ENCODE peak calls at places on chromosomes 7 and 10, in nine cellular contexts. J is esophagus squamous epithelium, H is adrenal gland, L is transverse colon, G is stomach, O is IMR-90, M is Peyer's patch, V is ovary, D is vagina. Q is an unnamed sample. For H3K4me1, the result is how much of the 10 kb centered on the place peaks cover.

GRCh38 chr7:74289660-74290589 is 718 bp downstream of the CLIP2 start:
- DNase-seq in V (peak), G (peak), M (peak), O (no peak), J (no peak), D (no peak), H (peak), L (peak), Q (no peak)

GRCh38 chr7:374706-375490 is 84.9 kb downstream of the FOXL3 start:
- DNase-seq in G (peak), L (peak), D (no peak), V (peak), M (peak), O (no peak), J (no peak), H (no peak), Q (no peak)

GRCh38 chr10:69449841-69450240 is 1.4 kb upstream of the TSPAN15 start:
- DNase-seq in L (peak), G (peak), O (peak), V (peak), J (no peak), M (peak), D (no peak), H (peak), Q (peak)

GRCh38 chr7:45972629-45973312 is 51.7 kb upstream of the IGFBP3 start:
- DNase-seq in D (peak), V (no peak), M (no peak), O (no peak), G (no peak), L (no peak), J (no peak), H (no peak), Q (no peak)

GRCh38 chr7:108326938-108327337 is 129.3 kb downstream of the NRCAM start:
- DNase-seq in L (no peak), G (no peak), H (no peak), V (no peak), D (no peak), O (no peak), M (no peak), J (no peak), Q (no peak)

GRCh38 chr10:101258179-101258885 is 29.1 kb upstream of the LBX1 start:
- DNase-seq in O (no peak), V (no peak), D (no peak), H (no peak), J (no peak), M (no peak), L (no peak), G (no peak), Q (no peak)

GRCh38 chr7:69110450-69111050 is 487.7 kb upstream of the AUTS2 start:
- DNase-seq in D (no peak), H (peak), O (no peak), J (no peak), L (no peak), M (no peak), V (peak), G (no peak), Q (no peak)

GRCh38 chr7:6422926-6423632 is 24.7 kb downstream of the DAGLB start:
- DNase-seq in G (peak), D (no peak), L (no peak), O (no peak), H (no peak), J (no peak), V (no peak), M (no peak), Q (no peak)

GRCh38 chr10:5628798-5629788 is 37.3 kb downstream of the ASB13 start:
- DNase-seq in L (no peak), J (no peak), V (no peak), M (no peak), D (no peak), O (peak), G (no peak), H (no peak), Q (no peak)

GRCh38 chr10:11178606-11179221 is 161.0 kb downstream of the CELF2 start:
- DNase-seq in D (no peak), J (no peak), M (peak), V (no peak), O (peak), L (peak), H (peak), G (peak), Q (no peak)

GRCh38 chr7:101933685-101934084 is 116.3 kb downstream of the CUX1 start:
- DNase-seq in H (no peak), D (no peak), L (no peak), J (no peak), V (no peak), M (no peak), O (no peak), G (no peak), Q (no peak)

GRCh38 chr10:99435986-99436633 is 5.7 kb upstream of the GOT1 start:
- DNase-seq in H (no peak), D (no peak), M (no peak), J (no peak), G (no peak), L (no peak), O (peak), V (no peak), Q (no peak)

GRCh38 chr10:23051855-23052309 is 43.5 kb upstream of the MSRB2 start:
- DNase-seq in D (no peak), G (no peak), M (no peak), V (no peak), J (no peak), O (no peak), H (no peak), L (no peak), Q (no peak)

GRCh38 chr10:117619710-117620405 is 77.3 kb downstream of the EMX2 start:
- DNase-seq in D (peak), V (no peak), L (no peak), O (no peak), G (no peak), J (no peak), M (no peak), H (no peak), Q (no peak)

GRCh38 chr7:135653285-135654080 is 8.8 kb upstream of the STMP1 start:
- DNase-seq in L (no peak), G (no peak), H (no peak), V (no peak), M (no peak), D (no peak), J (no peak), O (peak), Q (no peak)

GRCh38 chr10:70253878-70254765 is 20.9 kb upstream of the PPA1 start:
- DNase-seq in O (no peak), V (no peak), M (no peak), J (no peak), L (no peak), G (no peak), H (no peak), D (no peak), Q (peak)

GRCh38 chr7:37225255-37226012 is 223.2 kb downstream of the ELMO1 start:
- DNase-seq in L (no peak), M (no peak), J (no peak), V (no peak), D (no peak), G (no peak), O (no peak), H (no peak), Q (no peak)

GRCh38 chr7:37224746-37225145 is 223.9 kb downstream of the ELMO1 start:
- DNase-seq in D (no peak), O (no peak), L (no peak), V (no peak), M (no peak), J (no peak), H (no peak), G (no peak), Q (no peak)

GRCh38 chr7:37230221-37230620 is 218.4 kb downstream of the ELMO1 start:
- DNase-seq in L (no peak), J (no peak), D (no peak), G (no peak), O (no peak), M (no peak), V (no peak), H (peak), Q (peak)

GRCh38 chr7:37231613-37232012 is 217.1 kb downstream of the ELMO1 start:
- DNase-seq in D (no peak), G (no peak), V (no peak), H (no peak), J (no peak), M (no peak), O (no peak), L (no peak), Q (no peak)

GRCh38 chr7:37229381-37229780 is 219.3 kb downstream of the ELMO1 start:
- DNase-seq in G (no peak), J (no peak), V (no peak), M (no peak), O (no peak), H (no peak), L (no peak), D (no peak), Q (no peak)
- H3K4me1 ChIP-seq in G (under half), J (under half), V (under half), M (under half), O (under half), H (under half), L (under half), D (under half), Q (under half)

GRCh38 chr10:132306341-132306685 is 1.4 kb downstream of the STK32C start:
- DNase-seq in V (no peak), D (no peak), H (no peak), M (peak), G (no peak), O (no peak), L (no peak), J (no peak), Q (no peak)

GRCh38 chr10:132308588-132309451 is 1.1 kb upstream of the STK32C start:
- DNase-seq in O (no peak), H (peak), M (peak), L (no peak), D (no peak), G (no peak), J (no peak), V (no peak), Q (no peak)

GRCh38 chr10:132306951-132307751 is 599 bp downstream of the STK32C start:
- DNase-seq in H (peak), L (peak), J (no peak), D (no peak), M (peak), G (peak), O (no peak), V (no peak), Q (no peak)

GRCh38 chr10:132309466-132309865 is 1.7 kb upstream of the STK32C start:
- DNase-seq in J (no peak), L (no peak), M (peak), O (no peak), H (no peak), V (no peak), D (no peak), G (no peak), Q (no peak)

DNA sequence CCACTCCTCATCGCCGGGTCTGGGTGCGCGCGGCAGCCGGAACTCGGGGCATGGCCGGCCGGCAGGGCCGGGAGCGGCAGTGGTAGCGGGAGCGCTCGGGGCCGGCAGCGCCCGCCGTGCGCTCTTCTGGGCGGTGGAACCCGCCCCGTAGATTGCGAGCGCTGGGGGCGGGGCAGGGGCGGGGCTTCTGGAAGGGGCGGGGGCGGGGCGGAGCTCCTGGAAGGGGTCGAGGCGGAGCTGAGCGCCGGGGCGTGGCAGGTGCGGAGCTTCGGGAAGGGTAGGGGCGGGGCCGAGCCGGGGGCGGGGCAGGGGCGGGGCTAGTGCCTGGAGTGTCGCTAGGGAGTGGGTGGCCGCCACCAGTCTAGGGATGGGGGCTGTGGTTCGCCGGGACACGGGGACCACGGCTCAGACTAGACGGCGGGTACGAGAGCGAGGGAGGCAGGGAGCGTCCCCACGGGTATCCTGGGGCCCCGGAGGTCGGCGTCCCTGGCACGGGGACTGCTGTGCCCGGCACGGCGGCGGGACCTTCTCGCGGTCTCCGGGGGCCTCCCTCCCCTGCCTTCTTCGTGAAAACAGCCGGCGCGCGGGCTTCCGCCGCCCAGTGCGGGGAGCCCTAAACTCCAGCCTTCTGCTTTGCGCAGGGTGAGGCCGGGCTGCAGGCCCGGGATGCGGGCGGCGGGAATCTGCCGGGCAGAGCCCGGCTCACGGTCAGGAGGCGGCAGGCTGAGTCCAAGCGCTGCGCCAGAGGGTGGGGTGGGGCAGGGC is at the start of gene STK32C:
- DNase-seq in O (peak), G (peak), H (peak), M (peak), L (peak), J (peak), V (peak), D (no peak), Q (peak)
- TF ChIP-seq POLR2A in O (no peak), G (no peak), H (peak), M (no peak), L (peak), J (no peak), V (no peak), D (no peak), Q (peak)

DNA sequence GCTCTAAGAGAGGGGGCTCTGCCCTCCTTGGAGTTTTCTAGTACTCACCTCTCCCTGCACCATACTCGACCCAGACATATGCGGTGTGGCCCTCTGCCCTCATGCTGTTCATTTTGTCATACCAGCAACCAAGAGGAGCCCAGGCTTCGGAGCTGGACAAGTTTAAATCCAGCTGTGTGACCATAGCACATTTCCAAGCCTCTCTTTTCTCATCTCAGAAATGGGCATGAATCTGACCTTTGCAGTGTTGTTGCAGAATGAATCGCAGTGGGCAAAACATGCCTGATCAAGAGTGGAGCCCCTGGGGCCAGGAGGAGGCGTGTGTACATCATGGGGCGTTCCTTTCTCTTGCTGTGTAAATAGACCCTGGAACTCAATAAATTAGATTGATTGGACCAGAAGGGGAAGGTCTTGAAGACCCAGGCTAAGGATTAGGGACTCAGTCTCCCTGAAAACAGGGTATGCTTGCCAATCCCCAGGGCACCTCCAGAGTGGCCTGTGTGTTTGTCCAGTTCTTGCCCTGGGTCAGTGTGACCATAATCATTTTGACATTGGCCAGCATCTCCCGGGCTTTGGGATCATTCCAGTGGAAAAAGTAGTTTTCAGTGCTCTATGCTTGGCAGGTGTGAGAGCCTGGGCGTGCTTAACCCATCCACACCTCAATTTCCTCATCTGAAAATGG is 59.6 kb downstream of the ZMIZ1 start:
- DNase-seq in L (no peak), D (no peak), M (no peak), J (no peak), O (no peak), V (no peak), H (no peak), G (no peak), Q (no peak)
- H3K4me1 ChIP-seq in L (half or more), D (half or more), M (under half), J (half or more), O (half or more), V (under half), H (under half), G (half or more), Q (half or more)

GRCh38 chr10:13099666-13100348 is at the start of gene OPTN:
- DNase-seq in V (peak), G (peak), J (no peak), H (peak), L (peak), M (peak), D (no peak), O (peak), Q (peak)
- TF ChIP-seq POLR2A in V (peak), G (peak), J (peak), H (peak), L (peak), M (peak), D (no peak), O (peak), Q (peak)

GRCh38 chr7:1810521-1810920 is 140.4 kb downstream of the ELFN1 start:
- DNase-seq in H (no peak), O (no peak), L (no peak), G (no peak), J (no peak), V (no peak), M (no peak), D (no peak), Q (no peak)

GRCh38 chr7:1809070-1809469 is 139.0 kb downstream of the ELFN1 start:
- DNase-seq in O (no peak), L (no peak), D (no peak), H (no peak), M (no peak), G (no peak), J (no peak), V (no peak), Q (no peak)

GRCh38 chr7:1807821-1808600 is 137.9 kb downstream of the ELFN1 start:
- DNase-seq in L (no peak), G (peak), V (no peak), H (no peak), J (no peak), M (no peak), O (no peak), D (no peak), Q (no peak)

GRCh38 chr7:1810961-1811849 is 141.1 kb downstream of the ELFN1 start:
- DNase-seq in G (no peak), J (no peak), V (no peak), O (peak), L (no peak), H (no peak), M (no peak), D (no peak), Q (no peak)

GRCh38 chr7:1809601-1810258 is 139.7 kb downstream of the ELFN1 start:
- DNase-seq in V (no peak), L (no peak), H (no peak), M (no peak), O (no peak), G (no peak), J (no peak), D (no peak), Q (no peak)
- H3K4me1 ChIP-seq in V (under half), L (under half), H (under half), M (under half), O (under half), G (under half), J (under half), D (under half), Q (under half)

GRCh38 chr7:44801890-44802289 is 5.4 kb downstream of the PPIA start:
- DNase-seq in J (no peak), L (no peak), V (no peak), G (no peak), O (peak), D (no peak), M (no peak), H (no peak), Q (no peak)
- TF ChIP-seq POLR2A in J (no peak), L (no peak), V (no peak), G (no peak), O (no peak), D (no peak), M (no peak), H (no peak), Q (no peak)

GRCh38 chr10:46310851-46311250 is 24.1 kb downstream of the ANTXRL start:
- DNase-seq in H (no peak), M (peak), G (peak), J (no peak), L (no peak), D (no peak), V (no peak), O (no peak), Q (no peak)
- H3K4me1 ChIP-seq in H (under half), M (under half), G (under half), J (under half), L (under half), D (under half), V (under half), O (under half), Q (under half)

GRCh38 chr10:110165867-110166266 is 41.5 kb upstream of the MXI1 start:
- DNase-seq in M (no peak), H (no peak), J (no peak), L (no peak), V (no peak), G (no peak), O (no peak), D (peak), Q (no peak)
- TF ChIP-seq POLR2A in M (no peak), H (no peak), J (no peak), L (no peak), V (no peak), G (no peak), O (no peak), D (no peak), Q (no peak)

GRCh38 chr7:28573751-28574295 is 161.5 kb downstream of the CREB5 start:
- DNase-seq in H (no peak), D (no peak), V (no peak), G (no peak), M (no peak), J (no peak), O (peak), L (no peak), Q (no peak)
- H3K4me1 ChIP-seq in H (under half), D (under half), V (under half), G (under half), M (under half), J (under half), O (under half), L (under half), Q (under half)